ENCODE peak calls at places on chromosomes 6 and 20, in four cellular contexts. Y is G401, J is GM04504, P is right cardiac atrium. B is an unnamed sample.

GRCh38 chr6:56772737-56773184 is 130.1 kb upstream of the DST start:
- DNase-seq in P (no peak), J (peak; percentile 58), Y (peak; percentile 76), B (peak; percentile 24)

GRCh38 chr20:50628326-50628725 is 63.0 kb downstream of the RIPOR3 start:
- DNase-seq in Y (no peak), P (peak; percentile 45), J (no peak), B (peak; percentile 46)

GRCh38 chr6:2132911-2133310 is 112.5 kb downstream of the GMDS start:
- DNase-seq in P (no peak), J (no peak), Y (no peak), B (no peak)

GRCh38 chr6:27479319-27480182 is 6.6 kb upstream of the ZNF184 start:
- DNase-seq in Y (peak; percentile 91), J (peak; percentile 87), P (peak; percentile 90), B (peak; percentile 65)

GRCh38 chr20:54629632-54630031 is 154.2 kb downstream of the DOK5 start:
- DNase-seq in J (no peak), P (no peak), Y (no peak), B (no peak)

GRCh38 chr20:25389381-25389857 is 1.2 kb downstream of the ABHD12 start:
- DNase-seq in P (no peak), Y (peak; percentile 51), J (peak; percentile 34), B (no peak)

GRCh38 chr6:148438593-148438992 is 96.0 kb downstream of the SASH1 start:
- DNase-seq in J (no peak), P (no peak), Y (no peak), B (no peak)

GRCh38 chr6:129454482-129454881 is 255.5 kb downstream of the ARHGAP18 start:
- DNase-seq in Y (no peak), P (no peak), J (no peak), B (no peak)

GRCh38 chr6:29424168-29424567 is 9.4 kb downstream of the OR12D1 start:
- DNase-seq in J (no peak), P (no peak), Y (no peak), B (no peak)

GRCh38 chr20:3371757-3372156 is 35.7 kb downstream of the DNAAF9 start:
- DNase-seq in J (no peak), P (no peak), Y (no peak), B (no peak)

GRCh38 chr20:44695295-44696230 is 19.6 kb upstream of the CCN5 start:
- DNase-seq in J (no peak), Y (no peak), P (no peak), B (no peak)

GRCh38 chr6:170156448-170157375 is 134.2 kb downstream of the DLL1 start:
- DNase-seq in P (peak; percentile 42), Y (no peak), J (no peak), B (no peak)

GRCh38 chr20:61437280-61438206 is 185.5 kb downstream of the CDH4 start:
- DNase-seq in J (peak; percentile 40), P (peak; percentile 75), Y (peak; percentile 8), B (no peak)

GRCh38 chr6:27836080-27836782 is 76.0 kb downstream of the OR2B2 start:
- DNase-seq in Y (no peak), J (no peak), P (no peak), B (peak; percentile 25)

GRCh38 chr6:108850669-108851467 is 2.6 kb downstream of the ARMC2 start:
- DNase-seq in Y (peak; percentile 20), J (no peak), P (peak; percentile 72), B (no peak)

GRCh38 chr20:63128956-63129355 is 87.0 kb downstream of the YTHDF1 start:
- DNase-seq in J (no peak), P (peak; percentile 19), Y (no peak), B (peak; percentile 7)

GRCh38 chr6:17394192-17394611 is 807 bp downstream of the CAP2 start:
- DNase-seq in J (peak; percentile 58), Y (no peak), P (peak; percentile 63), B (peak; percentile 72)

GRCh38 chr20:8557711-8558110 is 425.6 kb downstream of the PLCB1 start:
- DNase-seq in J (no peak), P (no peak), Y (no peak), B (no peak)

GRCh38 chr6:31267504-31268371 is 4.2 kb downstream of the HLA-C start:
- DNase-seq in P (no peak), Y (no peak), J (no peak), B (peak; percentile 25)

GRCh38 chr6:3546121-3546520 is 89.3 kb upstream of the SLC22A23 start:
- DNase-seq in P (no peak), J (no peak), Y (no peak), B (no peak)

GRCh38 chr20:4951299-4951698 is 50.0 kb downstream of the SLC23A2 start:
- DNase-seq in Y (no peak), J (peak; percentile 60), P (no peak), B (no peak)

GRCh38 chr20:46917155-46917554 is 22.5 kb downstream of the EYA2 start:
- DNase-seq in P (no peak), Y (no peak), J (no peak), B (no peak)

GRCh38 chr20:38628580-38629470 is 27.2 kb downstream of the ARHGAP40 start:
- DNase-seq in P (no peak), Y (no peak), J (no peak), B (no peak)

GRCh38 chr20:50558483-50558925 is 48.3 kb downstream of the PTPN1 start:
- DNase-seq in Y (no peak), P (no peak), J (peak; percentile 56), B (no peak)

GRCh38 chr6:140178550-140179334 is 804.3 kb upstream of the CITED2 start:
- DNase-seq in P (no peak), Y (no peak), J (peak; percentile 69), B (no peak)